ENCODE peak calls at places on chromosomes 11 and 22, in four cellular contexts. C is mesothelial cell of epicardium; M is CD8-positive, alpha-beta memory T cell; O is T-helper 1 cell. A is an unnamed sample.

GRCh38 chr11:14645985-14646900 is 2.6 kb downstream of the PDE3B start:
- DNase-seq in C (no peak), M (no peak), O (no peak), A (no peak)

GRCh38 chr11:1255151-1255550 is 32.3 kb downstream of the MUC5B start:
- DNase-seq in C (no peak), M (no peak), O (no peak), A (no peak)

GRCh38 chr11:77602385-77603105 is 12.8 kb downstream of the AQP11 start:
- DNase-seq in C (no peak), M (no peak), O (no peak), A (peak)

GRCh38 chr11:109362059-109362458 is 59.9 kb upstream of the C11orf87 start:
- DNase-seq in C (no peak), M (no peak), O (no peak), A (no peak)

GRCh38 chr22:47168441-47168840 is 406.0 kb downstream of the TBC1D22A start:
- DNase-seq in C (no peak), M (no peak), O (no peak), A (no peak)

GRCh38 chr22:16917144-16918003 is 90.6 kb downstream of the GAB4 start:
- DNase-seq in C (peak), M (no peak), O (peak), A (peak)

GRCh38 chr11:134373591-134374052 is 38.4 kb downstream of the B3GAT1 start:
- DNase-seq in C (no peak), M (no peak), O (no peak), A (no peak)

GRCh38 chr11:121369366-121369765 is 76.8 kb downstream of the SC5D start:
- DNase-seq in C (no peak), M (no peak), O (no peak), A (no peak)

GRCh38 chr22:49956914-49957825 is 3.4 kb upstream of the PIM3 start:
- DNase-seq in C (no peak), M (no peak), O (peak), A (no peak)

GRCh38 chr22:26660961-26661578 is 3.7 kb downstream of the MIAT start:
- DNase-seq in C (no peak), M (no peak), O (no peak), A (no peak)

GRCh38 chr11:111745719-111746504 is 20.3 kb downstream of the PPP2R1B start:
- DNase-seq in C (no peak), M (no peak), O (no peak), A (no peak)

GRCh38 chr11:60932605-60933346 is 8.5 kb downstream of the TMEM132A start:
- DNase-seq in C (no peak), M (no peak), O (no peak), A (no peak)

GRCh38 chr11:67629386-67630229 is at the start of gene NUDT8:
- DNase-seq in C (peak), M (peak), O (peak), A (no peak)

GRCh38 chr11:114846040-114846791 is 167.9 kb downstream of the NXPE2 start:
- DNase-seq in C (no peak), M (no peak), O (no peak), A (no peak)

GRCh38 chr11:10858505-10859360 is 880 bp upstream of the ZBED5 start:
- DNase-seq in C (peak), M (no peak), O (peak), A (peak)

GRCh38 chr11:971092-971690 is 45.5 kb downstream of the AP2A2 start:
- DNase-seq in C (no peak), M (no peak), O (no peak), A (no peak)

GRCh38 chr11:44256673-44257291 is 53.2 kb downstream of the ALX4 start:
- DNase-seq in C (no peak), M (no peak), O (no peak), A (no peak)

GRCh38 chr22:17797721-17798559 is 23.7 kb upstream of the BID start:
- DNase-seq in C (no peak), M (no peak), O (no peak), A (no peak)

GRCh38 chr11:57763568-57763967 is 2.0 kb downstream of the CTNND1 start:
- DNase-seq in C (no peak), M (no peak), O (no peak), A (peak)

GRCh38 chr22:50189184-50189848 is 3.6 kb downstream of the TRABD start:
- DNase-seq in C (no peak), M (no peak), O (peak), A (no peak)

GRCh38 chr11:118883368-118884071 is at the start of gene CXCR5:
- DNase-seq in C (no peak), M (no peak), O (peak), A (no peak)

GRCh38 chr11:21838422-21838821 is 354.5 kb upstream of the ANO5 start:
- DNase-seq in C (no peak), M (no peak), O (no peak), A (no peak)

GRCh38 chr11:12682730-12683500 is 8.7 kb downstream of the TEAD1 start:
- DNase-seq in C (no peak), M (no peak), O (no peak), A (no peak)

GRCh38 chr11:66868726-66869291 is 11.9 kb downstream of the LRFN4 start:
- DNase-seq in C (no peak), M (peak), O (peak), A (no peak)

GRCh38 chr22:38706101-38706884 is 549 bp downstream of the GTPBP1 start:
- DNase-seq in C (peak), M (peak), O (peak), A (no peak)

GRCh38 chr11:124791626-124792341 is 8.4 kb downstream of the MSANTD2 start:
- DNase-seq in C (no peak), M (no peak), O (no peak), A (no peak)

GRCh38 chr11:6576471-6577373 is 26.7 kb downstream of the RRP8 start:
- DNase-seq in C (no peak), M (no peak), O (no peak), A (peak)

GRCh38 chr11:86742436-86742805 is 57.9 kb upstream of the PRSS23 start:
- DNase-seq in C (no peak), M (no peak), O (no peak), A (no peak)

GRCh38 chr11:121723261-121723741 is 270.5 kb upstream of the SORL1-AS1 start:
- DNase-seq in C (no peak), M (no peak), O (no peak), A (peak)

GRCh38 chr22:24459911-24460310 is 32.5 kb downstream of the ADORA2A start:
- DNase-seq in C (no peak), M (no peak), O (no peak), A (no peak)

GRCh38 chr22:46131151-46131587 is 19.2 kb upstream of the PPARA start:
- DNase-seq in C (no peak), M (no peak), O (no peak), A (no peak)

GRCh38 chr11:61815790-61816735 is 740 bp downstream of the FADS1 start:
- DNase-seq in C (peak), M (peak), O (peak), A (peak)

GRCh38 chr11:61037694-61038093 is 64.6 kb upstream of the CD5 start:
- DNase-seq in C (no peak), M (no peak), O (no peak), A (no peak)

GRCh38 chr11:63931876-63932275 is 6.9 kb upstream of the NAA40 start:
- DNase-seq in C (no peak), M (no peak), O (no peak), A (no peak)

GRCh38 chr11:103433976-103434375 is 324.8 kb downstream of the DYNC2H1 start:
- DNase-seq in C (no peak), M (no peak), O (no peak), A (no peak)

GRCh38 chr22:49404020-49404419 is 423.7 kb downstream of the BRD1 start:
- DNase-seq in C (no peak), M (no peak), O (no peak), A (no peak)

GRCh38 chr11:64028398-64029115 is 7.2 kb upstream of the FLRT1 start:
- DNase-seq in C (peak), M (no peak), O (no peak), A (peak)

GRCh38 chr11:85918910-85919794 is 64.0 kb downstream of the CCDC83 start:
- DNase-seq in C (no peak), M (no peak), O (no peak), A (no peak)